ENCODE peak calls at places on chromosome 7, in seven cellular contexts. M is A549, O is mucosa of descending colon, P is NB4, J is AG10803, R is heart right ventricle, W is cardiac muscle cell. I is an unnamed sample.

GRCh38 chr7:139393621-139394215 is 34.0 kb downstream of the LUC7L2 start:
- DNase-seq in M (no peak), O (no peak), P (no peak), J (no peak), R (no peak), W (no peak), I (no peak)

GRCh38 chr7:39212881-39213280 is 235.2 kb downstream of the POU6F2 start:
- DNase-seq in M (no peak), O (no peak), P (no peak), J (no peak), R (no peak), W (no peak), I (no peak)

GRCh38 chr7:69871886-69872592 is 273.8 kb downstream of the AUTS2 start:
- DNase-seq in M (no peak), O (no peak), P (no peak), J (no peak), R (no peak), W (peak), I (peak)

GRCh38 chr7:28069788-28070187 is 110.8 kb downstream of the JAZF1 start:
- DNase-seq in M (no peak), O (no peak), P (no peak), J (peak), R (peak), W (peak), I (peak)

GRCh38 chr7:108046952-108047506 is 44.1 kb upstream of the LAMB1 start:
- DNase-seq in M (no peak), O (no peak), P (no peak), J (no peak), R (no peak), W (no peak), I (no peak)

GRCh38 chr7:79930604-79931003 is 204.0 kb upstream of the GNAI1 start:
- DNase-seq in M (no peak), O (no peak), P (no peak), J (peak), R (no peak), W (no peak), I (no peak)

GRCh38 chr7:130935564-130936157 is 201.7 kb upstream of the KLF14 start:
- DNase-seq in M (no peak), O (no peak), P (no peak), J (no peak), R (no peak), W (no peak), I (no peak)

GRCh38 chr7:131630427-131630826 is 74.0 kb upstream of the PODXL start:
- DNase-seq in M (no peak), O (no peak), P (no peak), J (no peak), R (no peak), W (no peak), I (no peak)

GRCh38 chr7:13532028-13532753 is 457.3 kb downstream of the ETV1 start:
- DNase-seq in M (no peak), O (no peak), P (no peak), J (no peak), R (no peak), W (no peak), I (peak)

GRCh38 chr7:151699920-151700319 is 177.0 kb downstream of the PRKAG2 start:
- DNase-seq in M (no peak), O (no peak), P (peak), J (no peak), R (no peak), W (no peak), I (peak)

GRCh38 chr7:17046666-17047065 is 164.9 kb upstream of the AGR3 start:
- DNase-seq in M (no peak), O (no peak), P (no peak), J (no peak), R (no peak), W (no peak), I (no peak)

GRCh38 chr7:45421826-45422225 is 152.3 kb upstream of the ADCY1 start:
- DNase-seq in M (no peak), O (no peak), P (no peak), J (peak), R (no peak), W (no peak), I (no peak)

GRCh38 chr7:78792624-78793023 is 660.8 kb downstream of the MAGI2 start:
- DNase-seq in M (no peak), O (no peak), P (no peak), J (no peak), R (no peak), W (no peak), I (no peak)

GRCh38 chr7:116211913-116212596 is 1.7 kb downstream of the TES start:
- DNase-seq in M (no peak), O (no peak), P (no peak), J (no peak), R (no peak), W (no peak), I (peak)

GRCh38 chr7:55305130-55305529 is 60.0 kb upstream of the LANCL2 start:
- DNase-seq in M (no peak), O (no peak), P (no peak), J (no peak), R (no peak), W (no peak), I (no peak)

GRCh38 chr7:83524286-83525075 is 124.5 kb downstream of the SEMA3E start:
- DNase-seq in M (peak), O (no peak), P (no peak), J (no peak), R (no peak), W (no peak), I (peak)

GRCh38 chr7:26560857-26561256 is 269.2 kb downstream of the SNX10 start:
- DNase-seq in M (no peak), O (no peak), P (no peak), J (no peak), R (no peak), W (no peak), I (no peak)

GRCh38 chr7:129389829-129390228 is 44.4 kb upstream of the STRIP2 start:
- DNase-seq in M (no peak), O (no peak), P (no peak), J (no peak), R (no peak), W (no peak), I (no peak)
- TF ChIP-seq CTCF in M (no peak), O (no peak), P (peak), J (no peak), R (no peak), W (no peak), I (peak)

GRCh38 chr7:41098402-41098801 is 604.5 kb downstream of the INHBA start:
- DNase-seq in M (no peak), O (no peak), P (no peak), J (no peak), R (no peak), W (no peak), I (no peak)
- H3K4me3 ChIP-seq in M (no peak), O (no peak), P (no peak), J (no peak), R (no peak), W (no peak), I (no peak)

DNA sequence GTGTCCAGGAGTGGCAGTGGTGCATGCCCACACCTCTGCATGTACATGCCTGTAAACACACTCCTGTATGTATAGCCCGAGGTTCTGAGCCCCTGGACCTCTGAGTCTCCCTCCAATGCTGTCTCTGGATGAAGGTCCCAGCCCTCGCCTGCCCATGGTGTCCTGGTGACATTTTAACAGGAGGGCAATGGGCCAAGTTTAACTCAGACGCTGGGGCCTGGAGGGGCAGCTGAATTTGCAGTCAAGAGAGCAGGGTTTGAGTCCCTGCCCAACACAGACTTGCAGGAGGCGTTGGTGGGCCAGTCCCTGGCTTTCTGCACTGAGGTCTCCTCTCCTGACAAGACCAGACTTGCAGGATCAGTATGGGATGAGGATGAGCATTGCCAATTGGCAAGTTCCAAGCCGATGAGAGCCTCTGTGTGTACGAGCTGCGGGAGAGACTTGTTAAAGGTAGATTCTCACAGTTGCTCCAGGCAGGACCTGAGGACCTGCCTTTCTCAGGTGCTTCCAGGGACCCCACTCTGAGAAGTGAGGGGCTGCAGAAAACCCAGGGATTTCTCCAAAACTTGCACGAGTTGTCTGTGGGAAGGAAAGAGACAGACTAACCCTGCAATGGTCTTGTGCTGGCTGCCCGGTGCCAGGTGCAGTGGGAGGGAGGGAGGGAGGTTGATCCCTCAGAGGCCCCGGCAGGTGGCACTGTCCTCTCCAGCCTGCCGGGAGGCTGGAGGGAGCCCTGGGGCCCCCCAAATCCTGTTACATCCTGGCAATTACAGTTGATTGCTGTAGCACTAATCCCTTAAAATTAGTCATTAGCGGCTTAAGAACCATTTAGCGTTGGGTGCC is 142.0 kb downstream of the ELFN1 start:
- DNase-seq in M (peak), O (no peak), P (no peak), J (no peak), R (no peak), W (peak), I (no peak)
- TF ChIP-seq CTCF in M (peak), O (no peak), P (no peak), J (no peak), R (no peak), W (no peak), I (peak)

DNA sequence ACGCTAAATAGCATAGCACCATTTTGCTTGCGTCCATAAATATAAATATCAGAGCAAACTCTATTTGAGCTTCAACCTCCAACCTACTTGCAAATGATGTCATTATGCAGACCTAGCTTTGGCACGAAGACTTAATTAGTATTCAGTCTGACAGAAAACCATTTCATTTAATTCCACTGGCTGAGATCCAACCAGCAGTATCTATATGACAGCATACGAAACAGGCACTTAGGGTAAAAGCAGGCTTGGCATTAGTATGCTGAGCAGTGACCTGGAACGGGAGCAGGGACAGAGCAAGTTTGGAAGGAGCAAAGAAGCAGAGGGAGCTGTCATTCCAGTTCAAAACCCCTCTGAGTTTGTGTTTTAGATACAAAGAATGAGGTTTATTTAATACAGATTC is 312.5 kb upstream of the CHRM2 start:
- DNase-seq in M (no peak), O (no peak), P (no peak), J (no peak), R (no peak), W (peak), I (no peak)
- H3K4me3 ChIP-seq in M (no peak), O (no peak), P (no peak), J (no peak), R (no peak), W (no peak), I (no peak)

DNA sequence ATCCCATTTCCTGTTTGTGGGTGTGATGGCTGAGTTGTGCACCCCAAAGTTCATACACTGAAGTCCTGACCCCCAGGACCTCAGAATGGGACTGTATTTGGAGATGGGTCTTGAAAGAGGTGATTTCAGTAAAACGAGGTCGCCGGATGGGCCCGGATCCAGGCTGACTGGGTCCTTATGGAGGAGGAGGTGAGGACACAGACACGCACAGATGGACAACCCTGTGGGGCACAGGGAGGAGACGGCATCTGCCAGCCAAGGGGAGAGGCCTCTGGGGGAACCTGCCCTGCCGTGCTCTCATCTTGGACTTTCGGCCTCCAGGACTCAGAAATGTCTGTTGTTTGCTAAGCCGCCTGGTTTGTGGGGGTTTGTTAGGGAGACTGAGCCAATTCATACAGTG is 61.1 kb downstream of the PTPRN2 start:
- DNase-seq in M (no peak), O (no peak), P (no peak), J (no peak), R (no peak), W (no peak), I (no peak)
- TF ChIP-seq CTCF in M (no peak), O (no peak), P (no peak), J (no peak), R (no peak), W (no peak), I (no peak)

GRCh38 chr7:75716992-75717626 is 21.6 kb downstream of the HIP1 start:
- DNase-seq in M (peak), O (no peak), P (no peak), J (peak), R (no peak), W (no peak), I (peak)

GRCh38 chr7:75715864-75716263 is 22.9 kb downstream of the HIP1 start:
- DNase-seq in M (no peak), O (no peak), P (no peak), J (no peak), R (no peak), W (no peak), I (no peak)

GRCh38 chr7:75711634-75712494 is 26.9 kb downstream of the HIP1 start:
- DNase-seq in M (no peak), O (no peak), P (peak), J (peak), R (peak), W (peak), I (peak)

GRCh38 chr7:75711076-75711475 is 27.7 kb downstream of the HIP1 start:
- DNase-seq in M (no peak), O (no peak), P (no peak), J (no peak), R (no peak), W (no peak), I (no peak)

DNA sequence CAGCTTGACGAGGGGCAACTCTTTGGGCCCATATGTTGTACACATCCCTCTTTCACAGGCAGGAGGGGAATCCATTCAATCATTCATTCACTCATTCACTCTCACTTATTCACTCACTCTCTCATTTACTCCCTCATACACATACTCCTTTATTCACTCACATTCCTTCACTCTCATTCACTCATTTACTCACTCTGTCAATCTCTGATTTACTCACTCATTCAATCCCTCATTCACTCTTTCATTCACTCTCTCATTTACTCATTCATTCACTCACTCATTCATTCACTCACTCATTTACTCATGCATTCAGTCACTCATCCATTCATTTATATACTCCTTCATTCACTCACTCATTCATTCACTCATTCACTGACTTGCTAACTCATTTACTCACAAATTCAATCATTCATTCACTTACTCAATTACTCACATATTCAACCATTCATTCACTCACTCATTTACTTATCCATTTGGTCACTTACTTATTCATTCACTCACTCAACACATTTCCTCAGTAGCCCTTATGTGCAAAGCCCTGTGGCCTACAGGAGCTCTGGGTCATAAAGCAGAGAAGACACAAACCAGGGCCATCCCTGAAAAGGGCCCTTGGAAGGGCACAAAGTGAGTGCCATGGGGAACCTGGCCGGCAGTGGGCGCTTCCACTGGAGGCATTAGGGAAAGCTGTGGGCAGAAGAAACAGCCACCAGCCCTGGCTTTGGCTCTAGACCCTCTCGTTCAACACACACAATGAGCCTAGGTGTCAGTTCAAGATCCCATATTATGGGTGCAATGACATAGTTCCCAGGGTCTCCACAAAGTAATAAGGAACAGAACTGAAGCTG is 26.0 kb downstream of the HIP1 start:
- DNase-seq in M (no peak), O (no peak), P (no peak), J (no peak), R (no peak), W (no peak), I (no peak)
- H3K4me3 ChIP-seq in M (no peak), O (no peak), P (no peak), J (no peak), R (no peak), W (no peak), I (no peak)

DNA sequence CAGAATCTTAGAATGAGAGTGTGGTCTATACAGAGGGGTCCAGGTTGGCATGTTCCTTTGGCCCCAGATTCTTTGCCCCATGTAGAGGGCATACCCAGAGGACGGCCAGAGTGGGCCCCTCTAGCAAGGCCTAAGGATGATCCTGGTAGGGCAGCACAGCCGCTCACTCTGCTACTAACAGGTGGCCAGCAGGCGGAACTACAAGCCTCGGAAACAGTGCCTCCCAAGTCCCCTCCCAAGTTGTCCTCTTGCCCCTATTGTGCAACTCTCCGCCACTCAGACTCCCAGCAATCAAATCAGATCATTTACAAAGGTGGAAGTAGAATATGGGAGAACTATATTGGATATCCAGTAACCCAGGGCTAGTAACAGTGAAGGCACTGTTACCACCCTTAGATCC is 107.4 kb downstream of the STRA8 start:
- DNase-seq in M (no peak), O (peak), P (peak), J (no peak), R (no peak), W (no peak), I (no peak)
- TF ChIP-seq CTCF in M (no peak), O (no peak), P (no peak), J (no peak), R (no peak), W (no peak), I (no peak)

DNA sequence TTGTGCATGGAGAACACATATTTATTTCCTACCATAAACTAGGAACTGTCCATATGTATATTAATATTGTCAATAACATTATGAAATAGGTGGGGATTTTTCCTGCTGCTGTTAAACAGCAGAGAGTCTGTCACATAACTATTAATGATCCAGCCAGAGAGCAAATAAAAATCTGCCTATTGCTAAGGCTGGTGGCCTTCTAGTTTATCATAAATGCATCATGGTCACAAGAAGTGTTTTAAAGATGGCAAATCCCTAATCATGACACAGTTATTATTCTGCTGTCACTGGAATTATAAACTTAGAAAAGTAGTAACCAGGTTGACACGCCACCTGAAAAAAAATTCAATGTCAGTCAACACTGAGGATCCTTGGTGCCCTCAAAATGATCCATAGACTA is 132.3 kb downstream of the HGF start:
- DNase-seq in M (peak), O (no peak), P (no peak), J (no peak), R (no peak), W (no peak), I (no peak)
- H3K4me3 ChIP-seq in M (no peak), O (no peak), P (no peak), J (no peak), R (no peak), W (no peak), I (no peak)

GRCh38 chr7:134444198-134444960 is 14.5 kb downstream of the AKR1B1 start:
- DNase-seq in M (no peak), O (no peak), P (no peak), J (no peak), R (peak), W (no peak), I (no peak)
- TF ChIP-seq CTCF in M (peak), O (no peak), P (no peak), J (no peak), R (no peak), W (no peak), I (peak)

I was measured in choroid plexus epithelial cell.